ENCODE peak calls at places on chromosomes 5 and 9, in nine cellular contexts. X, S, G, L, B, K, R, P and J are unnamed samples.

GRCh38 chr5:84255318-84255717 is 129.4 kb downstream of the EDIL3 start:
- DNase-seq in X (peak), S (no peak), G (peak), L (peak), B (peak), K (no peak), R (no peak), P (no peak), J (no peak)

GRCh38 chr5:86463339-86463738 is 154.4 kb upstream of the COX7C start:
- DNase-seq in X (no peak), S (no peak), G (peak), L (no peak), B (peak), K (no peak), R (no peak), P (no peak), J (no peak)

GRCh38 chr5:102090770-102091169 is 205.3 kb downstream of the SLCO4C1 start:
- DNase-seq in X (peak), S (no peak), G (peak), L (no peak), B (peak), K (peak), R (no peak), P (no peak), J (peak)

GRCh38 chr5:11931638-11932037 is 27.4 kb upstream of the CTNND2 start:
- DNase-seq in X (no peak), S (no peak), G (no peak), L (no peak), B (no peak), K (no peak), R (no peak), P (no peak), J (no peak)

GRCh38 chr5:179237770-179238627 is 107.3 kb downstream of the ADAMTS2 start:
- DNase-seq in X (no peak), S (no peak), G (no peak), L (no peak), B (no peak), K (no peak), R (no peak), P (no peak), J (no peak)

GRCh38 chr5:109329296-109330252 is 80.2 kb downstream of the PJA2 start:
- DNase-seq in X (no peak), S (no peak), G (no peak), L (peak), B (no peak), K (no peak), R (no peak), P (no peak), J (no peak)

GRCh38 chr5:150376799-150377771 is 19.6 kb downstream of the TCOF1 start:
- DNase-seq in X (no peak), S (no peak), G (no peak), L (peak), B (no peak), K (no peak), R (no peak), P (no peak), J (no peak)

GRCh38 chr5:115758356-115758755 is 58.1 kb downstream of the CDO1 start:
- DNase-seq in X (no peak), S (no peak), G (no peak), L (no peak), B (no peak), K (no peak), R (no peak), P (no peak), J (no peak)

GRCh38 chr5:146717951-146718350 is 160.6 kb downstream of the PPP2R2B start:
- DNase-seq in X (no peak), S (no peak), G (no peak), L (no peak), B (no peak), K (no peak), R (no peak), P (no peak), J (no peak)

GRCh38 chr9:78167356-78167755 is 68.5 kb upstream of the CEP78 start:
- DNase-seq in X (no peak), S (no peak), G (peak), L (no peak), B (no peak), K (no peak), R (no peak), P (no peak), J (peak)

GRCh38 chr9:134962065-134962997 is 44.6 kb upstream of the FCN1 start:
- DNase-seq in X (no peak), S (no peak), G (no peak), L (no peak), B (no peak), K (no peak), R (no peak), P (no peak), J (no peak)

GRCh38 chr9:98709968-98710965 is 1.5 kb upstream of the GABBR2 start:
- DNase-seq in X (no peak), S (no peak), G (peak), L (peak), B (no peak), K (peak), R (no peak), P (no peak), J (no peak)

GRCh38 chr9:137479892-137480685 is 21.0 kb upstream of the NSMF start:
- DNase-seq in X (no peak), S (no peak), G (no peak), L (no peak), B (no peak), K (no peak), R (no peak), P (no peak), J (no peak)

GRCh38 chr9:81787747-81788632 is 98.6 kb upstream of the TLE1 start:
- DNase-seq in X (no peak), S (no peak), G (peak), L (peak), B (peak), K (no peak), R (no peak), P (no peak), J (peak)

GRCh38 chr5:65481171-65481575 is 547 bp downstream of the ADAMTS6 start:
- DNase-seq in X (no peak), S (no peak), G (no peak), L (no peak), B (no peak), K (no peak), R (no peak), P (no peak), J (no peak)

GRCh38 chr9:109507421-109507838 is 9.3 kb upstream of the PTPN3 start:
- DNase-seq in X (no peak), S (no peak), G (peak), L (peak), B (peak), K (no peak), R (no peak), P (no peak), J (no peak)

GRCh38 chr5:127029513-127030258 is 672 bp downstream of the MARCHF3 start:
- DNase-seq in X (peak), S (peak), G (peak), L (peak), B (peak), K (peak), R (peak), P (no peak), J (peak)

GRCh38 chr9:79711874-79712273 is 140.1 kb downstream of the TLE4 start:
- DNase-seq in X (no peak), S (no peak), G (no peak), L (no peak), B (no peak), K (no peak), R (no peak), P (no peak), J (no peak)
- H3K4me3 ChIP-seq in X (no peak), S (no peak), G (no peak), L (no peak), B (no peak), K (no peak), R (no peak), P (no peak), J (no peak)

GRCh38 chr5:172758077-172758835 is 12.7 kb downstream of the DUSP1 start:
- DNase-seq in X (no peak), S (no peak), G (peak), L (peak), B (no peak), K (no peak), R (no peak), P (no peak), J (no peak)
- H3K27ac ChIP-seq in X (no peak), S (peak), G (peak), L (peak), B (no peak), K (no peak), R (no peak), P (peak), J (no peak)

GRCh38 chr5:60521379-60522298 is 178.3 kb downstream of the DEPDC1B start:
- DNase-seq in X (no peak), S (no peak), G (no peak), L (no peak), B (no peak), K (no peak), R (no peak), P (no peak), J (no peak)
- TF ChIP-seq POLR2A in X (no peak), S (no peak), G (no peak), L (no peak), B (no peak), K (no peak), R (no peak), P (no peak), J (no peak)

DNA sequence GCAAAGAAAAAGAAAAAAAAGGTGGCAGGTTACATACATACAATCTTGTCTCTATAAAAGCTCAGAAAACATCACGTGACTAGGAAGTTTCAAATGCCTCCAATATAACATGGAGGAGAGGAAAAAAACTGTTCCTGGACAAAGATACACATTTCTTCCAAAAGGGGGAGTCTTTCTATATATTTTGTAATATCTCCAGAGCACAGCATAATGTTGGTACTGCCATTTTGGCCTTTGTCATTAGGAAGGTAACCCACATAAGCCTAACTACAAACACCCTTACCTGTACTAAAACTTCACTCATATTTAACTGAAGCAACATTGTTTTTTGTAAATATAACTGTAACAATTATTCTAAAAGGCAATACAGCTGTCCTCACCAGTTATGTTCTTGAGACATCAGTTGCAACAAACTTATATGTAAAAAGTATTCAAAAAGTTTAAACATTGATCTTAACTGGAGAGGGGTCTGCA is 1.2 kb upstream of the BTF3 start:
- DNase-seq in X (peak), S (no peak), G (peak), L (peak), B (peak), K (no peak), R (no peak), P (no peak), J (no peak)
- H3K4me3 ChIP-seq in X (peak), S (no peak), G (peak), L (no peak), B (peak), K (no peak), R (no peak), P (no peak), J (no peak)

DNA sequence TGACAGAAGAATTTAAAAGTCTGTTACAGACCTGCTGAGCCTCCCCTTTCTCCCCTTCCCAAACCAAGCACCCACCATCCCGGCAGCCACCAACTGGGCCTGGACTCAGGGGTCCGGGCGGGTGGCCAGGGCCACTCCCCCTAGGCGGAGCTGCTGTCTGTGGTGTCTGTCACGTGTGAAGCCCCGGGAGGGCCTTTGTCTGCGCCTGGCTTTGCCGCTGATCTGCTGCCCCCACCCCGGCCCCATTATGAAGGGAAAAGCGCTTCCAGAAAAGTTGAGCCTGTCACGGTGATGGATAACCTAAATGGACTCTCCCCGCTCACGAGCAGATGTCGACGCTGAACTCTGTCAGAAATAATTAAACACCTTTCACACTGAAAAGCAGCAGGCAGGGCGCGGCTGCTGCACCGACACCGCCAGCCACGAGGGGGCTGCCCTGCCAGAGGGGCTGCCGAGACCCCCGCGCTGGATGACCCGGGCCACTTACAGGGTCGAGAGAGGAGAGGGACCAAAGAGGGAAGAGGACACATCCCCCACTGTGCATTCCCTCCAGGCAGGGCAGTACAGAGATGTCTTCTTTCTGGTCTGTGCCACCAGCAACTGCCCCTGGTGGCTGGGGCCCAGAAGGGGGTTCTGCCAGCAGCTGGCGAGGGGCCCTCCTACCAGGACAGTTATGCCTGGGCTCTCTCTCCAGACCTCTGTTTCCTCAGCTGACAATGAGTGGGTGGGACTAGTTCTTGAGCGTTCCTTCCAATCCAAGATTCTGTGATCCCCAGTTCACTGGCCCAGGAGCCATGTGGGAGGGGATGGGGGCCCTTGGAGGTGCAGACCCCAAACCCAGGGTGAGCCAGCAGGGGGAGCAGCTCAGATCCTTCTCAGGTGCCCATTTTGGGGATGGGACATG is 36.0 kb upstream of the BARHL1 start:
- DNase-seq in X (no peak), S (peak), G (no peak), L (no peak), B (no peak), K (peak), R (no peak), P (no peak), J (no peak)
- H3K27ac ChIP-seq in X (no peak), S (no peak), G (no peak), L (no peak), B (no peak), K (no peak), R (no peak), P (no peak), J (no peak)